ENCODE peak calls at places on chromosomes 12 and 14, in six cellular contexts. E is MCF 10A, K is kidney tubule cell, P is IMR-90, M is GM18507, A is ACHN. O is an unnamed sample.

GRCh38 chr12:94566345-94566744 is 84.0 kb downstream of the TMCC3 start:
- DNase-seq in E (no peak), K (no peak), P (no peak), M (no peak), A (no peak), O (no peak)

GRCh38 chr12:52915637-52916036 is 10.8 kb upstream of the KRT8 start:
- DNase-seq in E (no peak), K (no peak), P (no peak), M (no peak), A (no peak), O (no peak)

GRCh38 chr14:102279688-102280348 is 25.1 kb downstream of the MOK start:
- DNase-seq in E (peak), K (peak), P (peak), M (no peak), A (peak), O (no peak)

GRCh38 chr14:74429991-74430390 is 4.0 kb upstream of the SYNDIG1L start:
- DNase-seq in E (no peak), K (no peak), P (no peak), M (no peak), A (no peak), O (no peak)

GRCh38 chr12:56081393-56082347 is 1.7 kb downstream of the ERBB3 start:
- DNase-seq in E (no peak), K (no peak), P (no peak), M (no peak), A (no peak), O (no peak)

GRCh38 chr12:71190822-71191221 is 33.0 kb upstream of the TSPAN8 start:
- DNase-seq in E (no peak), K (no peak), P (no peak), M (no peak), A (no peak), O (no peak)

GRCh38 chr12:47886471-47887240 is 18.1 kb downstream of the VDR start:
- DNase-seq in E (no peak), K (no peak), P (peak), M (no peak), A (peak), O (no peak)

GRCh38 chr12:24947541-24948451 is 1.1 kb downstream of the BCAT1 start:
- DNase-seq in E (no peak), K (no peak), P (no peak), M (no peak), A (peak), O (no peak)

GRCh38 chr14:103733651-103734050 is 18.0 kb downstream of the ZFYVE21 start:
- DNase-seq in E (no peak), K (peak), P (no peak), M (no peak), A (no peak), O (peak)

GRCh38 chr12:108730337-108731104 is 797 bp downstream of the CORO1C start:
- DNase-seq in E (peak), K (peak), P (peak), M (no peak), A (peak), O (peak)

GRCh38 chr14:68824517-68825347 is 31.9 kb upstream of the ZFP36L1 start:
- DNase-seq in E (peak), K (peak), P (peak), M (no peak), A (peak), O (peak)

GRCh38 chr14:76181546-76181945 is 29.8 kb downstream of the GPATCH2L start:
- DNase-seq in E (peak), K (peak), P (no peak), M (no peak), A (no peak), O (no peak)

GRCh38 chr14:26694521-26694920 is 96.7 kb upstream of the NOVA1 start:
- DNase-seq in E (no peak), K (no peak), P (no peak), M (no peak), A (no peak), O (no peak)

GRCh38 chr14:34214961-34215360 is 247.1 kb downstream of the SPTSSA start:
- DNase-seq in E (no peak), K (no peak), P (no peak), M (no peak), A (no peak), O (no peak)

GRCh38 chr14:67943947-67944346 is 124.4 kb downstream of the RAD51B start:
- DNase-seq in E (peak), K (peak), P (peak), M (peak), A (peak), O (no peak)

GRCh38 chr12:112916270-112916669 is 9.5 kb downstream of the OAS1 start:
- DNase-seq in E (peak), K (no peak), P (no peak), M (no peak), A (no peak), O (no peak)

GRCh38 chr14:91867316-91867988 is at the start of gene TC2N:
- DNase-seq in E (no peak), K (no peak), P (no peak), M (no peak), A (no peak), O (no peak)

GRCh38 chr14:92711976-92712653 is 36.3 kb downstream of the LGMN start:
- DNase-seq in E (no peak), K (no peak), P (no peak), M (no peak), A (no peak), O (no peak)

GRCh38 chr12:118328486-118329340 is 44.0 kb downstream of the TAOK3 start:
- DNase-seq in E (no peak), K (no peak), P (no peak), M (no peak), A (no peak), O (no peak)

GRCh38 chr12:94767971-94768370 is 117.6 kb upstream of the TMCC3 start:
- DNase-seq in E (no peak), K (no peak), P (peak), M (no peak), A (no peak), O (no peak)

GRCh38 chr12:56143870-56144269 is 8.5 kb upstream of the MYL6B start:
- DNase-seq in E (no peak), K (no peak), P (no peak), M (no peak), A (no peak), O (no peak)

GRCh38 chr14:77200406-77200985 is 18.9 kb downstream of the TMEM63C start:
- DNase-seq in E (no peak), K (no peak), P (no peak), M (no peak), A (no peak), O (no peak)

GRCh38 chr12:22683131-22683530 is 58.2 kb downstream of the ETNK1 start:
- DNase-seq in E (no peak), K (no peak), P (no peak), M (no peak), A (no peak), O (no peak)

GRCh38 chr12:103865151-103865730 is 24.2 kb upstream of the NT5DC3 start:
- DNase-seq in E (no peak), K (no peak), P (no peak), M (no peak), A (no peak), O (no peak)

O was measured in Right ventricle myocardium inferior.